ENCODE peak calls at places on chromosomes 16 and 17, in four cellular contexts. One of them, this sample, is unnamed.

GRCh38 chr17:67027031-67027628 is 17.2 kb upstream of the CACNG1 start:
- DNase-seq in H1: no peak
- DNase-seq in A549: peak; percentile 9
- DNase-seq in HepG2: no peak
- DNase-seq in this sample: no peak

GRCh38 chr17:60269417-60269816 is 119.6 kb downstream of the CA4 start:
- DNase-seq in A549: no peak
- DNase-seq in HepG2: no peak
- DNase-seq in H1: no peak
- DNase-seq in this sample: no peak

GRCh38 chr17:63969278-63969677 is 3.4 kb downstream of the SCN4A start:
- DNase-seq in H1: no peak
- DNase-seq in HepG2: no peak
- DNase-seq in A549: no peak
- DNase-seq in this sample: no peak

GRCh38 chr17:57852041-57852954 is 2.5 kb upstream of the MRPS23 start:
- DNase-seq in H1: no peak
- DNase-seq in HepG2: no peak
- DNase-seq in A549: no peak
- DNase-seq in this sample: no peak

GRCh38 chr17:39757931-39758873 is 20.5 kb downstream of the GRB7 start:
- DNase-seq in HepG2: no peak
- DNase-seq in A549: no peak
- DNase-seq in H1: no peak
- DNase-seq in this sample: no peak

GRCh38 chr16:49622421-49623402 is 233.2 kb downstream of the ZNF423 start:
- DNase-seq in HepG2: no peak
- DNase-seq in H1: no peak
- DNase-seq in A549: no peak
- DNase-seq in this sample: no peak

GRCh38 chr17:4934173-4934979 is 2.3 kb downstream of the GP1BA start:
- DNase-seq in A549: no peak
- DNase-seq in H1: no peak
- DNase-seq in HepG2: peak; percentile 46
- DNase-seq in this sample: peak; percentile 55

GRCh38 chr17:57530508-57530907 is 214.6 kb downstream of the CCDC182 start:
- DNase-seq in HepG2: no peak
- DNase-seq in A549: no peak
- DNase-seq in H1: no peak
- DNase-seq in this sample: no peak

GRCh38 chr16:65746941-65747340 is 619.5 kb upstream of the CDH5 start:
- DNase-seq in HepG2: no peak
- DNase-seq in A549: no peak
- DNase-seq in H1: no peak
- DNase-seq in this sample: no peak

GRCh38 chr17:33745047-33745783 is 452.1 kb upstream of the ASIC2 start:
- DNase-seq in HepG2: peak; percentile 23
- DNase-seq in A549: no peak
- DNase-seq in H1: no peak
- DNase-seq in this sample: no peak

GRCh38 chr17:33750943-33751701 is 458.0 kb upstream of the ASIC2 start:
- DNase-seq in H1: peak; percentile 47
- DNase-seq in HepG2: peak; percentile 15
- DNase-seq in A549: peak; percentile 57
- DNase-seq in this sample: peak; percentile 65

GRCh38 chr17:33751702-33752065 is 458.6 kb upstream of the ASIC2 start:
- DNase-seq in H1: no peak
- DNase-seq in A549: no peak
- DNase-seq in HepG2: no peak
- DNase-seq in this sample: no peak

GRCh38 chr17:33753452-33753851 is 460.4 kb upstream of the ASIC2 start:
- DNase-seq in HepG2: no peak
- DNase-seq in A549: peak; percentile 16
- DNase-seq in H1: no peak
- DNase-seq in this sample: no peak

DNA sequence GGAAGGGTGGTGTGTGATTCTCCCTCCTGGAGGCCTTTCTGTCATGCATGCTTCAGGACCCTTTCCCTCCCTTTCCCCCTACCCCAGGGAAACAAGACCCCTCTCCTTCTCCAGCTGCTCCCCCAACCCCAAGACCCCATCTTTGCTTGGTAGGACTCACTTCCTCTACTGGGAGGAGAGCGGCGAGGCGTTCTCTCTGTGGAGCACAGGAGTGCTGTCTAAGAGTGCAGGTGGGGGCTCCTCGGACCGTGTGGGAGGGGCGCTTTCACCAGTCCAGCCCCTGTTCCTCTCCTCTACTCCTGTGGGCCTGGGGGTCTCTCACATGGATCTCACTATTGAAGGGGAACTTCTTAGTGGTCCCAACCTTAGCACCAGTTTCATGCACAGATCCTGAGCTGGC is 456.1 kb upstream of the ASIC2 start:
- DNase-seq in H1: no peak
- DNase-seq in HepG2: no peak
- DNase-seq in A549: no peak
- DNase-seq in this sample: no peak
- TF ChIP-seq PHF8 in H1: no peak
- TF ChIP-seq PHF8 in HepG2: no peak
- TF ChIP-seq PHF8 in A549: no peak
- TF ChIP-seq PHF8 in this sample: no peak

GRCh38 chr17:50029185-50029584 is 26.7 kb upstream of the ITGA3 start:
- DNase-seq in HepG2: no peak
- DNase-seq in H1: no peak
- DNase-seq in A549: no peak
- DNase-seq in this sample: peak; percentile 5

GRCh38 chr17:50026046-50026675 is 29.7 kb upstream of the ITGA3 start:
- DNase-seq in A549: no peak
- DNase-seq in HepG2: no peak
- DNase-seq in H1: no peak
- DNase-seq in this sample: no peak

GRCh38 chr17:50026901-50027638 is 28.8 kb upstream of the ITGA3 start:
- DNase-seq in H1: peak; percentile 44
- DNase-seq in A549: peak; percentile 91
- DNase-seq in HepG2: peak; percentile 57
- DNase-seq in this sample: peak; percentile 77

GRCh38 chr17:50028207-50029120 is 27.4 kb upstream of the ITGA3 start:
- DNase-seq in A549: peak; percentile 91
- DNase-seq in H1: no peak
- DNase-seq in HepG2: no peak
- DNase-seq in this sample: no peak

GRCh38 chr17:50027639-50028206 is 28.2 kb upstream of the ITGA3 start:
- DNase-seq in H1: no peak
- DNase-seq in HepG2: no peak
- DNase-seq in A549: peak; percentile 94
- DNase-seq in this sample: no peak
- TF ChIP-seq PHF8 in H1: no peak
- TF ChIP-seq PHF8 in HepG2: no peak
- TF ChIP-seq PHF8 in A549: no peak
- TF ChIP-seq PHF8 in this sample: no peak

DNA sequence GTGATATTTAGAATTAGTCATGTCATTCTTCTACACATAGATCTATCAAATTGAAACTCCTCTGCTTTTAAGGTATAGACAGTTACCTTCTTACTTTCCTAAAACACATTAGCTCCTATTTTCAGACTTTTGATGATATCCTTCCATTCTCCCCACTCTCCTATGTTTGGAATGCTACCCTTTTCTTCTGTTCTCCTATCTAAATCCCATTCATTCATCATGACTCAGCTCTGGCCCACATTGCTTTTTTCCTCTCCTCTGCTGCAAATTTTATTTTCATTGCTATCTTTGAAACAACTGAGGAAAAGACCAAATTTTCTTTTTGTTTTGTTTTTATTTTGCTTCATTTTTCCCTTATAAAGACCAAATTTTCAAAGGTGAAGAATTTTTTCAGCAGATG is 145.4 kb downstream of the SSH2 start:
- DNase-seq in A549: peak; percentile 25
- DNase-seq in HepG2: no peak
- DNase-seq in H1: no peak
- DNase-seq in this sample: no peak
- TF ChIP-seq PHF8 in A549: no peak
- TF ChIP-seq PHF8 in HepG2: no peak
- TF ChIP-seq PHF8 in H1: no peak
- TF ChIP-seq PHF8 in this sample: no peak

DNA sequence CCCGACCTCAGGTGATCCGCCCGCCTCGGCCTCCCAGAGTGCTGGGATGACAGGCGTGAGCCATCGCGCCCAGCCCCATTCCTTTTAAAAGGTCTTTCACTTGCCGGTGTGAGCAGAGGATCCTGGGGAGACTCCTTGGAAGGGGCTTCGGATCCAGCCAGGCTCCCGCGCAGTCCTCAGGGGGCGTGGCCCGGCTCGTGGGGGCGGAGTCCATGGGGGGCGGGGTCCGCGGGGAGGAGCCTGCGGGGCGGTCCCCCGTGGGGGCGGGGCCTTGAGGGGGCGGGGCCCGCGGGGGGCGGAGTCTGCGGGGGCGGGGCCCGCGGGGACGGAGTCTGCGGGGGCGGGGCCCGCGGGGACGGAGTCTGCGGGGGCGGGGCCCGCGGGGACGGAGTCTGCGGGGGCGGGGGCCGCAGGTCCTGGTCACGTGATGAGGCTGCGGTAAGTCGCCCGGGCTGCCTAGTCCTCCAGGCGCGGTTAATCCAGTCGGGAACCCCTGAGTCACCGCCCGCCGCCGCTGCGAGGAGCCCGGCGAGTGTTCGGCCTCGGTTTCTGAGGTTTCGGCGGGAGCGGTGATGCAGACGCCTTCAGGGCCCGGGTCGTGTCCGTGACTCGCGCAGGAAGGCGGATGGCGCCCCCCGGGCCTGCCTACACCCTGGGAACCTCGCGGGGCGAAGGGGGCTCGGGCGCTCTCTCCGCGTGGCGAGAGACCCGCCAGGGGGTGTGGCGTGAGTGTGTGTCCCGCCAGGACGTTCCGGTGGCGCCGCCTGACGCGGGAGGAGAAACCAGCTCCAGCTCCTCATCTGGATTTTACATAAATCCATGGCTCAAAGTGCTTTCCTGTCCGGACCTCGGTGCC is 23.6 kb upstream of the ABR start:
- DNase-seq in HepG2: no peak
- DNase-seq in A549: peak; percentile 79
- DNase-seq in H1: no peak
- DNase-seq in this sample: peak; percentile 97
- TF ChIP-seq PHF8 in HepG2: no peak
- TF ChIP-seq PHF8 in A549: peak; percentile 61
- TF ChIP-seq PHF8 in H1: no peak
- TF ChIP-seq PHF8 in this sample: no peak

DNA sequence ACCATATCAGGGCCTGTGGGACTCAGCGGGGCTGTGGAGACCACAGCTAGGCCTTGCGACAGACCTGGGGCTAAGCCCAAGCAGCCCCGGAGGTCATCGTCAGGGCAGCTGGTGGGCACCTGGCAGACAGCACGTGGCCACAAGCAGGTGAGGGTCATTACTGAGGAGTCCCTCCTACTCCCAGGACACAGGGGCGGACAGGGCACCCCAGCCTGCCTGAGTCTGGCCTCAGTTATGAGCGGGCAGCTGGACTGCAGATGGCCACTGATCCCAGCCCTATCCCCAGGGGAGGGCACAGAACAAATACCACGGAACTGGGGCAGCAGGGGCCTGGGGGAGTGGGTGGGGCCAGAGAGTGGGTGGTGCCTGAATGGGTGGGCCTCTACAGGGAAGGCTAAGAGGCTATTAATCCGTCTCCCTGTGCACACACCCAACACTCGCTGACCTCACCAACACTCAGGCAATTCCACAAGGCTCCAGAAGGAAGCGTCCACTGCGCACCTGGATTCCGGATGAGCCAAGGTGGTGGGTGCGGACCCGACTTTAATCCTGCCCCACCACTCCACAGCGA is 8.5 kb downstream of the HS3ST6 start:
- DNase-seq in H1: no peak
- DNase-seq in A549: no peak
- DNase-seq in HepG2: no peak
- DNase-seq in this sample: no peak
- TF ChIP-seq PHF8 in H1: no peak
- TF ChIP-seq PHF8 in A549: no peak
- TF ChIP-seq PHF8 in HepG2: no peak
- TF ChIP-seq PHF8 in this sample: no peak

DNA sequence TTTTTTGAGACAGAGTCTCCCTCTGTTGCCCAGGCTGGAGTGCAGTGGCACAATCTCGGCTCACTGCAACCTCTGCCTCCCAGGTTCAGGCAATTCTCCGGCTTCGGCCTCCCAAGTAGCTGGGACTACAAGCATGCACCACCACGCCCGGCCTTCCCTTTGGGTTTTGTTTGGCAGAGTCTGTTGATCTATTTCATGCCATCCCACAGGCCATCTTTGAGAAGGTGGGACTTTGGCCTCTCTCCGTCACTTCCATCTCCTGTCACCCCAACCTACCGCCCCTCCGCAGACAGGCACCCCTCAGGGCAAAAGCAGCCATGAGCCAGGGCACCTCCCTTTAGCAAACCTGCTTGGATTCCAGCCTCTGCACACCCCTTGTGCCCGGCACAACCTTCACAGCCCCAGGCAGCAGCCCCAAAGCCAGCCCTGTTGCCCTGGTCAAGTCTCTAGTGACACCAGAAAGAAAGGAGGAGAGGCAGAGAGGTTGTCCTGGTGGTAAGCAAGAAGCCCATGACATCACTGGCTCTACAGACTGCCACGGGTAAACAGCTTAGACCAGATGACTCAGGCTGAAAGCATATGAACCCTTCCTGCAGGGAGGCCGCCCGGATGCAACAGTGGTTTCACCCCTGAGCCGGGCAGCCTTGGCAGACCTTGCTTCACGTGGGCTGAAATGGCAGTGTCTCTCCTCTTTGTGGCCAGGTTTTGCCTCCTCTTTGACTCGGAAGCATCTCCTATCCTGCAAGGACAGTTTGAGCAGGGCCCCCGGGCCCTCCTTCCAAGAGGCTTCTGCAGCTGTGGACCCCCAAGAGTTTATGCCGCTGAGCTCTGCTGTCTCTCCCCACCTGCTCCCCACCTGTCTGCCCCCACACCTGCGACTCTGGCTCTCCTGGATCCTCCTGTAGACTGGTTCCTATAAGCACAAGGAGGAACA is 8.1 kb upstream of the TIMP2 start:
- DNase-seq in H1: no peak
- DNase-seq in HepG2: peak; percentile 93
- DNase-seq in A549: peak; percentile 96
- DNase-seq in this sample: no peak
- TF ChIP-seq PHF8 in H1: no peak
- TF ChIP-seq PHF8 in HepG2: no peak
- TF ChIP-seq PHF8 in A549: no peak
- TF ChIP-seq PHF8 in this sample: no peak

DNA sequence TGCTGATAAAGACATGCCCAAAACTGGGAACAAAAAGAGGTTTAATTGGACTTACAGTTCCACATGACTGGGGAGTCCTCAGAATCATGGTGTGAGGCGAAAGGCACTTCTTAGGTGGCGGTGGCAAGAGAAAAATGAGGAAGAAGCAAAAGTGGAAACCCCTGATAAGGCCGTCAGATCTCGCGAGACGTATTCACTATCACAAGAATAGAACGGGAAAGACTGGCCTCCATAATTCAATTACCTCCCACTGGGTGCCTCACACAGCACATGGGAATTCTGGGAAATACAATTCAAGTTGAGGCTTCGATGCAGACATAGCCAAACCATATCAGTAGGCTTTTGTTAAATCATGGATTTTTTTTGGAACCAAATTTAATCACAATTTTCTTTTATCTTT is 24.4 kb downstream of the RBL2 start:
- DNase-seq in H1: no peak
- DNase-seq in A549: no peak
- DNase-seq in HepG2: no peak
- DNase-seq in this sample: no peak
- TF ChIP-seq PHF8 in H1: no peak
- TF ChIP-seq PHF8 in A549: no peak
- TF ChIP-seq PHF8 in HepG2: no peak
- TF ChIP-seq PHF8 in this sample: no peak

This sample was measured in K562.